ENCODE peak calls at places on chromosome 1, in four cellular contexts. Y, V, H and G are unnamed samples.

GRCh38 chr1:61960999-61961398 is 218.7 kb downstream of the PATJ start:
- DNase-seq in Y (no peak), V (no peak), H (no peak), G (no peak)

GRCh38 chr1:42017730-42018129 is 99.0 kb upstream of the HIVEP3 start:
- DNase-seq in Y (no peak), V (no peak), H (no peak), G (no peak)

GRCh38 chr1:25743164-25744139 is 56.5 kb upstream of the SELENON start:
- DNase-seq in Y (peak), V (no peak), H (no peak), G (peak)

GRCh38 chr1:199854681-199855321 is 172.7 kb upstream of the NR5A2 start:
- DNase-seq in Y (no peak), V (no peak), H (no peak), G (no peak)

GRCh38 chr1:209106237-209106741 is 477.2 kb upstream of the CAMK1G start:
- DNase-seq in Y (peak), V (no peak), H (no peak), G (peak)

GRCh38 chr1:218259800-218260199 is 25.3 kb upstream of the RRP15 start:
- DNase-seq in Y (no peak), V (no peak), H (no peak), G (no peak)

GRCh38 chr1:223016381-223016780 is 126.7 kb downstream of the TLR5 start:
- DNase-seq in Y (no peak), V (no peak), H (no peak), G (no peak)

GRCh38 chr1:47650205-47650604 is 212.4 kb downstream of the FOXD2 start:
- DNase-seq in Y (peak), V (no peak), H (no peak), G (peak)

GRCh38 chr1:76267631-76268030 is 193.1 kb downstream of the ST6GALNAC3 start:
- DNase-seq in Y (no peak), V (no peak), H (no peak), G (no peak)

GRCh38 chr1:31755197-31755611 is 8.9 kb downstream of the ADGRB2 start:
- DNase-seq in Y (no peak), V (no peak), H (no peak), G (no peak)

GRCh38 chr1:37930246-37931142 is 16.4 kb downstream of the INPP5B start:
- DNase-seq in Y (no peak), V (peak), H (no peak), G (no peak)

GRCh38 chr1:246160905-246161304 is 346.2 kb downstream of the SMYD3 start:
- DNase-seq in Y (no peak), V (no peak), H (no peak), G (no peak)

GRCh38 chr1:158793604-158794003 is 12.6 kb upstream of the OR6N2 start:
- DNase-seq in Y (no peak), V (no peak), H (peak), G (no peak)

GRCh38 chr1:53740621-53741105 is 1.7 kb upstream of the GLIS1 start:
- DNase-seq in Y (no peak), V (no peak), H (no peak), G (peak)

GRCh38 chr1:204873714-204874113 is 3.1 kb downstream of the NFASC start:
- DNase-seq in Y (no peak), V (no peak), H (no peak), G (no peak)

GRCh38 chr1:218711021-218711420 is 365.9 kb downstream of the TGFB2 start:
- DNase-seq in Y (no peak), V (no peak), H (no peak), G (no peak)

GRCh38 chr1:218346391-218347204 is 1.5 kb downstream of the TGFB2 start:
- DNase-seq in Y (peak), V (peak), H (no peak), G (peak)

GRCh38 chr1:93349231-93350135 is 3.8 kb downstream of the DR1 start:
- DNase-seq in Y (no peak), V (no peak), H (no peak), G (peak)

GRCh38 chr1:49046305-49046704 is 269.6 kb upstream of the BEND5 start:
- DNase-seq in Y (no peak), V (no peak), H (no peak), G (no peak)

GRCh38 chr1:216005916-216006315 is 417.3 kb downstream of the USH2A start:
- DNase-seq in Y (peak), V (no peak), H (no peak), G (peak)

GRCh38 chr1:25001125-25001915 is 71.2 kb upstream of the RUNX3 start:
- DNase-seq in Y (no peak), V (no peak), H (no peak), G (no peak)

GRCh38 chr1:16076003-16076870 is 2.8 kb upstream of the FAM131C start:
- DNase-seq in Y (no peak), V (no peak), H (no peak), G (peak)

GRCh38 chr1:243548516-243548915 is 292.7 kb downstream of the SDCCAG8 start:
- DNase-seq in Y (no peak), V (no peak), H (no peak), G (no peak)

GRCh38 chr1:58858344-58858673 is 74.5 kb upstream of the JUN start:
- DNase-seq in Y (no peak), V (peak), H (no peak), G (no peak)

GRCh38 chr1:235045034-235045690 is 83.5 kb downstream of the TOMM20 start:
- DNase-seq in Y (no peak), V (no peak), H (no peak), G (no peak)

GRCh38 chr1:168821434-168821833 is 92.4 kb upstream of the DPT start:
- DNase-seq in Y (no peak), V (peak), H (peak), G (no peak)

GRCh38 chr1:119367332-119368124 is 1.1 kb upstream of the HAO2 start:
- DNase-seq in Y (peak), V (no peak), H (no peak), G (peak)

GRCh38 chr1:38005195-38006007 is at the start of gene FHL3:
- DNase-seq in Y (peak), V (peak), H (no peak), G (peak)

GRCh38 chr1:35708179-35708891 is 10.3 kb downstream of the C1orf216 start:
- DNase-seq in Y (no peak), V (peak), H (no peak), G (no peak)

GRCh38 chr1:34885405-34886247 is 26.1 kb upstream of the SMIM12 start:
- DNase-seq in Y (no peak), V (peak), H (peak), G (peak)